ENCODE peak calls at places on chromosome 14, in seven cellular contexts. K is stomach, U is ovary, Y is transverse colon, V is A549, X is sigmoid colon, A is H1. W is an unnamed sample.
A peak's percentile ranks its signal among the peaks of the same experiment; 100 is the strongest.

GRCh38 chr14:32400480-32400879 is 71.4 kb downstream of the AKAP6 start:
- DNase-seq in K (no peak), U (no peak), Y (no peak), V (no peak), X (no peak), A (no peak), W (no peak)

GRCh38 chr14:20195911-20196310 is 5.2 kb downstream of the OR11G2 start:
- DNase-seq in K (no peak), U (no peak), Y (no peak), V (no peak), X (no peak), A (no peak), W (no peak)

GRCh38 chr14:99763527-99764221 is 29.5 kb upstream of the EML1 start:
- DNase-seq in K (no peak), U (no peak), Y (no peak), V (no peak), X (peak; percentile 55), A (no peak), W (no peak)

GRCh38 chr14:100706200-100706599 is 20.5 kb upstream of the DLK1 start:
- DNase-seq in K (no peak), U (no peak), Y (no peak), V (no peak), X (no peak), A (no peak), W (no peak)

GRCh38 chr14:55430024-55430690 is 10.3 kb downstream of the TBPL2 start:
- DNase-seq in K (no peak), U (no peak), Y (peak; percentile 36), V (peak; percentile 64), X (no peak), A (no peak), W (no peak)

GRCh38 chr14:22836301-22837058 is at the start of gene MMP14:
- DNase-seq in K (peak; percentile 69), U (peak; percentile 86), Y (peak; percentile 79), V (no peak), X (peak; percentile 94), A (no peak), W (peak; percentile 80)

GRCh38 chr14:26694521-26694920 is 96.7 kb upstream of the NOVA1 start:
- DNase-seq in K (no peak), U (no peak), Y (no peak), V (no peak), X (no peak), A (no peak), W (no peak)

GRCh38 chr14:92615451-92615850 is 101.9 kb downstream of the RIN3 start:
- DNase-seq in K (no peak), U (no peak), Y (no peak), V (no peak), X (no peak), A (no peak), W (no peak)

GRCh38 chr14:50607181-50607580 is 47.2 kb downstream of the ATL1 start:
- DNase-seq in K (no peak), U (no peak), Y (no peak), V (no peak), X (no peak), A (no peak), W (no peak)

GRCh38 chr14:69877492-69877891 is 1.7 kb upstream of the SMOC1 start:
- DNase-seq in K (no peak), U (no peak), Y (no peak), V (no peak), X (no peak), A (no peak), W (no peak)

GRCh38 chr14:47277703-47278102 is 397.7 kb downstream of the MDGA2 start:
- DNase-seq in K (no peak), U (no peak), Y (no peak), V (no peak), X (no peak), A (no peak), W (no peak)

GRCh38 chr14:86708846-86709339 is 1178.9 kb downstream of the FLRT2 start:
- DNase-seq in K (no peak), U (no peak), Y (no peak), V (no peak), X (no peak), A (no peak), W (no peak)

GRCh38 chr14:103315368-103315911 is 18.6 kb upstream of the EIF5 start:
- DNase-seq in K (no peak), U (peak; percentile 59), Y (no peak), V (no peak), X (no peak), A (no peak), W (no peak)

GRCh38 chr14:34324363-34324795 is 137.7 kb downstream of the SPTSSA start:
- DNase-seq in K (no peak), U (no peak), Y (peak; percentile 12), V (peak; percentile 40), X (no peak), A (no peak), W (no peak)

GRCh38 chr14:55354500-55354899 is 57.1 kb downstream of the ATG14 start:
- DNase-seq in K (peak; percentile 53), U (peak; percentile 33), Y (peak; percentile 69), V (peak; percentile 44), X (peak; percentile 70), A (peak; percentile 21), W (no peak)

GRCh38 chr14:89185919-89186849 is 230.8 kb downstream of the FOXN3 start:
- DNase-seq in K (no peak), U (no peak), Y (no peak), V (no peak), X (no peak), A (no peak), W (no peak)

GRCh38 chr14:94115068-94115591 is 4.6 kb downstream of the IFI27 start:
- DNase-seq in K (peak; percentile 34), U (no peak), Y (peak; percentile 47), V (no peak), X (peak; percentile 43), A (no peak), W (no peak)

GRCh38 chr14:93072659-93073365 is 42.9 kb downstream of the ITPK1 start:
- DNase-seq in K (no peak), U (no peak), Y (no peak), V (no peak), X (no peak), A (no peak), W (no peak)

GRCh38 chr14:22556021-22556989 is 32.7 kb downstream of the DAD1 start:
- DNase-seq in K (peak; percentile 74), U (no peak), Y (peak; percentile 88), V (no peak), X (peak; percentile 71), A (no peak), W (peak; percentile 40)

GRCh38 chr14:22691171-22691570 is 47.0 kb upstream of the OR6J1 start:
- DNase-seq in K (no peak), U (no peak), Y (no peak), V (no peak), X (no peak), A (no peak), W (no peak)

GRCh38 chr14:21093769-21094681 is 4.4 kb downstream of the ZNF219 start:
- DNase-seq in K (no peak), U (no peak), Y (no peak), V (no peak), X (no peak), A (no peak), W (no peak)

GRCh38 chr14:24058260-24058950 is 6.6 kb downstream of the CARMIL3 start:
- DNase-seq in K (peak; percentile 81), U (peak; percentile 63), Y (peak; percentile 84), V (peak; percentile 78), X (peak; percentile 83), A (no peak), W (peak; percentile 64)

GRCh38 chr14:47511829-47512228 is 163.6 kb downstream of the MDGA2 start:
- DNase-seq in K (no peak), U (no peak), Y (no peak), V (no peak), X (no peak), A (no peak), W (no peak)

GRCh38 chr14:60738843-60739508 is 4.4 kb downstream of the MNAT1 start:
- DNase-seq in K (no peak), U (peak; percentile 23), Y (no peak), V (no peak), X (no peak), A (no peak), W (no peak)

GRCh38 chr14:44412858-44413569 is 94.1 kb downstream of the FSCB start:
- DNase-seq in K (no peak), U (no peak), Y (no peak), V (no peak), X (no peak), A (no peak), W (no peak)

GRCh38 chr14:56659964-56660551 is 80.5 kb downstream of the TMEM260 start:
- DNase-seq in K (no peak), U (no peak), Y (no peak), V (peak; percentile 54), X (no peak), A (no peak), W (no peak)

GRCh38 chr14:56120091-56120632 is 2.0 kb downstream of the PELI2 start:
- DNase-seq in K (no peak), U (no peak), Y (no peak), V (no peak), X (peak; percentile 59), A (no peak), W (peak; percentile 21)

DNA sequence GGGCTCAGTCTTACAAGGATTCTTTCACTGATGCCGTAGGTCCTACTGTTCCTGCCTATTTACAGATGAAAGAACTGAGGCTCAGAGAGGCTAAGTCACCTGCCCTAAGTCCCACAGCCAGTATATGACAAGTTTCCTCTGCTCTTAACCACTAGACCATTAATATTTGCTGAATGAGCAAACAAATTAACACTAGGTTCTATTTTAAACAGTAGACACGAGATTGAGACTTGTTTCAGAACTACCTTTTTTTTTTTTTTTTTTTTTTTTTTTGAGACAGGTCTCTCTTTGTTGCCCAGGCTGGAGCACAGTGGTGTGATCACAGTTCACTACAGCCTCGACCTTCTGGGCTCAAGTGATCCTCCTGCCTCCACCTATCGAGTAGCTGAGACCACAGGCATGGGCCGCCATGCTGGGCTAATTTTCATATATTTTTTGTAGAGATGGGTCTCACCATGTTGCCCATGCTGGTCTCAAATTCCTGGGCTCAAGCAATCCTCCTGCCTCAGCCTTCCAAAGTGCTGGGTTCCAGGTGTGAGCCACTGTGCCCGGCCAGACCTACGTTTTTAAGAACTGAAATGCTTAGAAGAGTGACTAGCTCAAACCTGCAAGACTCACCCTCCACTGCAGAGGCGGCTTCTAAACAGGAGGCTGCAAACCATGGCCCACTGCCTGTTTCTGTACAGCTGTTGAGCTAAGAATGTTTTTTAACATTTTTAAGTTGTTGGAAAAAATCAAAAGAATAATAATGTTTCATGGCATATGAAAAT is 12.9 kb downstream of the SYNE3 start:
- DNase-seq in K (no peak), U (no peak), Y (no peak), V (no peak), X (no peak), A (no peak), W (no peak)
- TF ChIP-seq EP300 in K (no peak), U (no peak), Y (no peak), V (no peak), X (no peak), A (no peak), W (no peak)

GRCh38 chr14:52706724-52707706 is at the start of gene PSMC6:
- DNase-seq in K (peak; percentile 96), U (peak; percentile 95), Y (peak; percentile 97), V (peak; percentile 87), X (peak; percentile 96), A (peak; percentile 68), W (peak; percentile 88)
- TF ChIP-seq EP300 in K (no peak), U (no peak), Y (no peak), V (no peak), X (no peak), A (no peak), W (peak; percentile 46)

GRCh38 chr14:36976571-36977023 is 195.8 kb downstream of the SLC25A21 start:
- DNase-seq in K (peak; percentile 30), U (no peak), Y (no peak), V (no peak), X (no peak), A (no peak), W (no peak)
- TF ChIP-seq EP300 in K (no peak), U (no peak), Y (no peak), V (no peak), X (no peak), A (no peak), W (no peak)

GRCh38 chr14:76966535-76966934 is 62.0 kb downstream of the IRF2BPL start:
- DNase-seq in K (no peak), U (no peak), Y (no peak), V (no peak), X (no peak), A (no peak), W (no peak)
- TF ChIP-seq EP300 in K (no peak), U (no peak), Y (no peak), V (no peak), X (no peak), A (no peak), W (no peak)

W was measured in tibial nerve.